ENCODE peak calls at places on chromosome 22, in eight cellular contexts. One of them, this sample, is unnamed.
A peak's percentile ranks its signal among the peaks of the same experiment; 100 is the strongest.

GRCh38 chr22:38317995-38318715 is 922 bp upstream of the CSNK1E start:
- DNase-seq in posterior cingulate gyrus: no peak
- DNase-seq in substantia nigra: no peak
- DNase-seq in CD4-positive, alpha-beta memory T cell: no peak
- DNase-seq in HFF-Myc: peak; percentile 80
- DNase-seq in hippocampal formation: no peak
- DNase-seq in GM12891: no peak
- DNase-seq in uterus: peak; percentile 88
- DNase-seq in this sample: peak; percentile 97

GRCh38 chr22:42500164-42500835 is 19.3 kb downstream of the RRP7A start:
- DNase-seq in posterior cingulate gyrus: peak; percentile 98
- DNase-seq in substantia nigra: peak; percentile 49
- DNase-seq in CD4-positive, alpha-beta memory T cell: peak; percentile 82
- DNase-seq in HFF-Myc: no peak
- DNase-seq in hippocampal formation: peak; percentile 91
- DNase-seq in GM12891: peak; percentile 99
- DNase-seq in uterus: peak; percentile 86
- DNase-seq in this sample: peak; percentile 71

GRCh38 chr22:17120281-17120680 is 879 bp downstream of the TMEM121B start:
- DNase-seq in posterior cingulate gyrus: peak; percentile 83
- DNase-seq in substantia nigra: no peak
- DNase-seq in CD4-positive, alpha-beta memory T cell: peak; percentile 62
- DNase-seq in HFF-Myc: no peak
- DNase-seq in hippocampal formation: no peak
- DNase-seq in GM12891: peak; percentile 54
- DNase-seq in uterus: no peak
- DNase-seq in this sample: no peak

GRCh38 chr22:39773976-39774539 is 119.5 kb downstream of the ENTHD1 start:
- DNase-seq in posterior cingulate gyrus: no peak
- DNase-seq in substantia nigra: no peak
- DNase-seq in CD4-positive, alpha-beta memory T cell: peak; percentile 9
- DNase-seq in HFF-Myc: no peak
- DNase-seq in hippocampal formation: no peak
- DNase-seq in GM12891: peak; percentile 33
- DNase-seq in uterus: no peak
- DNase-seq in this sample: no peak

GRCh38 chr22:46143491-46144147 is 6.7 kb upstream of the PPARA start:
- DNase-seq in posterior cingulate gyrus: peak; percentile 58
- DNase-seq in substantia nigra: no peak
- DNase-seq in CD4-positive, alpha-beta memory T cell: no peak
- DNase-seq in HFF-Myc: no peak
- DNase-seq in hippocampal formation: no peak
- DNase-seq in GM12891: no peak
- DNase-seq in uterus: no peak
- DNase-seq in this sample: no peak

GRCh38 chr22:24418786-24419479 is 8.5 kb upstream of the ADORA2A start:
- DNase-seq in posterior cingulate gyrus: no peak
- DNase-seq in substantia nigra: no peak
- DNase-seq in CD4-positive, alpha-beta memory T cell: no peak
- DNase-seq in HFF-Myc: no peak
- DNase-seq in hippocampal formation: no peak
- DNase-seq in GM12891: no peak
- DNase-seq in uterus: no peak
- DNase-seq in this sample: no peak

GRCh38 chr22:38872831-38873248 is 824 bp upstream of the CBX6 start:
- DNase-seq in posterior cingulate gyrus: peak; percentile 94
- DNase-seq in substantia nigra: peak; percentile 82
- DNase-seq in CD4-positive, alpha-beta memory T cell: no peak
- DNase-seq in HFF-Myc: no peak
- DNase-seq in hippocampal formation: peak; percentile 57
- DNase-seq in GM12891: no peak
- DNase-seq in uterus: peak; percentile 74
- DNase-seq in this sample: no peak

GRCh38 chr22:36086629-36087254 is 58.1 kb upstream of the RBFOX2 start:
- DNase-seq in posterior cingulate gyrus: no peak
- DNase-seq in substantia nigra: no peak
- DNase-seq in CD4-positive, alpha-beta memory T cell: no peak
- DNase-seq in HFF-Myc: no peak
- DNase-seq in hippocampal formation: no peak
- DNase-seq in GM12891: no peak
- DNase-seq in uterus: no peak
- DNase-seq in this sample: no peak

GRCh38 chr22:32665676-32666075 is 135.8 kb upstream of the TIMP3 start:
- DNase-seq in posterior cingulate gyrus: no peak
- DNase-seq in substantia nigra: no peak
- DNase-seq in CD4-positive, alpha-beta memory T cell: no peak
- DNase-seq in HFF-Myc: no peak
- DNase-seq in hippocampal formation: no peak
- DNase-seq in GM12891: no peak
- DNase-seq in uterus: no peak
- DNase-seq in this sample: peak; percentile 67

GRCh38 chr22:32967285-32968101 is 90.7 kb downstream of the SYN3 start:
- DNase-seq in posterior cingulate gyrus: peak; percentile 63
- DNase-seq in substantia nigra: no peak
- DNase-seq in CD4-positive, alpha-beta memory T cell: no peak
- DNase-seq in HFF-Myc: no peak
- DNase-seq in hippocampal formation: no peak
- DNase-seq in GM12891: no peak
- DNase-seq in uterus: no peak
- DNase-seq in this sample: no peak

GRCh38 chr22:28710112-28710888 is 30.7 kb upstream of the TTC28 start:
- DNase-seq in posterior cingulate gyrus: no peak
- DNase-seq in substantia nigra: no peak
- DNase-seq in CD4-positive, alpha-beta memory T cell: no peak
- DNase-seq in HFF-Myc: peak; percentile 69
- DNase-seq in hippocampal formation: no peak
- DNase-seq in GM12891: no peak
- DNase-seq in uterus: no peak
- DNase-seq in this sample: peak; percentile 50

GRCh38 chr22:37544955-37545702 is 15.2 kb upstream of the CDC42EP1 start:
- DNase-seq in posterior cingulate gyrus: peak; percentile 92
- DNase-seq in substantia nigra: peak; percentile 36
- DNase-seq in CD4-positive, alpha-beta memory T cell: peak; percentile 40
- DNase-seq in HFF-Myc: no peak
- DNase-seq in hippocampal formation: peak; percentile 54
- DNase-seq in GM12891: peak; percentile 64
- DNase-seq in uterus: peak; percentile 77
- DNase-seq in this sample: peak; percentile 91

GRCh38 chr22:38824587-38824986 is 19.2 kb downstream of the NPTXR start:
- DNase-seq in posterior cingulate gyrus: peak; percentile 91
- DNase-seq in substantia nigra: no peak
- DNase-seq in CD4-positive, alpha-beta memory T cell: peak; percentile 47
- DNase-seq in HFF-Myc: peak; percentile 41
- DNase-seq in hippocampal formation: peak; percentile 17
- DNase-seq in GM12891: peak; percentile 71
- DNase-seq in uterus: no peak
- DNase-seq in this sample: peak; percentile 86

GRCh38 chr22:36056980-36057379 is 28.4 kb upstream of the RBFOX2 start:
- DNase-seq in posterior cingulate gyrus: no peak
- DNase-seq in substantia nigra: no peak
- DNase-seq in CD4-positive, alpha-beta memory T cell: no peak
- DNase-seq in HFF-Myc: no peak
- DNase-seq in hippocampal formation: no peak
- DNase-seq in GM12891: no peak
- DNase-seq in uterus: no peak
- DNase-seq in this sample: peak; percentile 15

GRCh38 chr22:24305260-24305692 is 34.6 kb downstream of the SPECC1L start:
- DNase-seq in posterior cingulate gyrus: no peak
- DNase-seq in substantia nigra: no peak
- DNase-seq in CD4-positive, alpha-beta memory T cell: peak; percentile 46
- DNase-seq in HFF-Myc: no peak
- DNase-seq in hippocampal formation: no peak
- DNase-seq in GM12891: no peak
- DNase-seq in uterus: no peak
- DNase-seq in this sample: no peak

GRCh38 chr22:49956418-49956770 is 4.2 kb upstream of the PIM3 start:
- DNase-seq in posterior cingulate gyrus: peak; percentile 78
- DNase-seq in substantia nigra: no peak
- DNase-seq in CD4-positive, alpha-beta memory T cell: no peak
- DNase-seq in HFF-Myc: no peak
- DNase-seq in hippocampal formation: no peak
- DNase-seq in GM12891: no peak
- DNase-seq in uterus: no peak
- DNase-seq in this sample: peak; percentile 73

GRCh38 chr22:23240639-23241389 is 60.5 kb downstream of the BCR start:
- DNase-seq in posterior cingulate gyrus: peak; percentile 61
- DNase-seq in substantia nigra: no peak
- DNase-seq in CD4-positive, alpha-beta memory T cell: no peak
- DNase-seq in HFF-Myc: no peak
- DNase-seq in hippocampal formation: no peak
- DNase-seq in GM12891: no peak
- DNase-seq in uterus: no peak
- DNase-seq in this sample: peak; percentile 64

GRCh38 chr22:49324527-49325491 is 502.9 kb downstream of the BRD1 start:
- DNase-seq in posterior cingulate gyrus: peak; percentile 67
- DNase-seq in substantia nigra: no peak
- DNase-seq in CD4-positive, alpha-beta memory T cell: no peak
- DNase-seq in HFF-Myc: no peak
- DNase-seq in hippocampal formation: no peak
- DNase-seq in GM12891: no peak
- DNase-seq in uterus: no peak
- DNase-seq in this sample: no peak

GRCh38 chr22:41620646-41621098 is at the start of gene DESI1:
- DNase-seq in posterior cingulate gyrus: no peak
- DNase-seq in substantia nigra: no peak
- DNase-seq in CD4-positive, alpha-beta memory T cell: no peak
- DNase-seq in HFF-Myc: no peak
- DNase-seq in hippocampal formation: no peak
- DNase-seq in GM12891: peak; percentile 32
- DNase-seq in uterus: no peak
- DNase-seq in this sample: peak; percentile 38

GRCh38 chr22:19631899-19632670 is 82.2 kb upstream of the SEPTIN5 start:
- DNase-seq in posterior cingulate gyrus: peak; percentile 84
- DNase-seq in substantia nigra: no peak
- DNase-seq in CD4-positive, alpha-beta memory T cell: no peak
- DNase-seq in HFF-Myc: no peak
- DNase-seq in hippocampal formation: no peak
- DNase-seq in GM12891: no peak
- DNase-seq in uterus: no peak
- DNase-seq in this sample: peak; percentile 30

GRCh38 chr22:31323578-31324550 is 22.3 kb downstream of the PATZ1 start:
- DNase-seq in posterior cingulate gyrus: no peak
- DNase-seq in substantia nigra: no peak
- DNase-seq in CD4-positive, alpha-beta memory T cell: no peak
- DNase-seq in HFF-Myc: no peak
- DNase-seq in hippocampal formation: no peak
- DNase-seq in GM12891: no peak
- DNase-seq in uterus: no peak
- DNase-seq in this sample: no peak

GRCh38 chr22:26968873-26969272 is 311.5 kb downstream of the MIAT start:
- DNase-seq in posterior cingulate gyrus: no peak
- DNase-seq in substantia nigra: no peak
- DNase-seq in CD4-positive, alpha-beta memory T cell: no peak
- DNase-seq in HFF-Myc: no peak
- DNase-seq in hippocampal formation: no peak
- DNase-seq in GM12891: no peak
- DNase-seq in uterus: no peak
- DNase-seq in this sample: no peak

GRCh38 chr22:28154856-28155255 is 235.8 kb upstream of the PITPNB start:
- DNase-seq in posterior cingulate gyrus: no peak
- DNase-seq in substantia nigra: no peak
- DNase-seq in CD4-positive, alpha-beta memory T cell: no peak
- DNase-seq in HFF-Myc: no peak
- DNase-seq in hippocampal formation: no peak
- DNase-seq in GM12891: no peak
- DNase-seq in uterus: no peak
- DNase-seq in this sample: no peak

GRCh38 chr22:48974443-48975251 is 853.0 kb downstream of the BRD1 start:
- DNase-seq in posterior cingulate gyrus: peak; percentile 55
- DNase-seq in substantia nigra: no peak
- DNase-seq in CD4-positive, alpha-beta memory T cell: no peak
- DNase-seq in HFF-Myc: no peak
- DNase-seq in hippocampal formation: no peak
- DNase-seq in GM12891: no peak
- DNase-seq in uterus: no peak
- DNase-seq in this sample: no peak

GRCh38 chr22:42357634-42358296 is 74.4 kb downstream of the NFAM1 start:
- DNase-seq in posterior cingulate gyrus: no peak
- DNase-seq in substantia nigra: no peak
- DNase-seq in CD4-positive, alpha-beta memory T cell: no peak
- DNase-seq in HFF-Myc: no peak
- DNase-seq in hippocampal formation: no peak
- DNase-seq in GM12891: no peak
- DNase-seq in uterus: no peak
- DNase-seq in this sample: peak; percentile 94

GRCh38 chr22:43994416-43994815 is 29.7 kb upstream of the PARVB start:
- DNase-seq in posterior cingulate gyrus: peak; percentile 74
- DNase-seq in substantia nigra: no peak
- DNase-seq in CD4-positive, alpha-beta memory T cell: no peak
- DNase-seq in HFF-Myc: no peak
- DNase-seq in hippocampal formation: no peak
- DNase-seq in GM12891: no peak
- DNase-seq in uterus: no peak
- DNase-seq in this sample: no peak

GRCh38 chr22:28441720-28442263 is 237.8 kb downstream of the TTC28 start:
- DNase-seq in posterior cingulate gyrus: no peak
- DNase-seq in substantia nigra: no peak
- DNase-seq in CD4-positive, alpha-beta memory T cell: no peak
- DNase-seq in HFF-Myc: no peak
- DNase-seq in hippocampal formation: no peak
- DNase-seq in GM12891: no peak
- DNase-seq in uterus: no peak
- DNase-seq in this sample: no peak

GRCh38 chr22:42451499-42452145 is 19.4 kb upstream of the NFAM1 start:
- DNase-seq in posterior cingulate gyrus: peak; percentile 52
- DNase-seq in substantia nigra: no peak
- DNase-seq in CD4-positive, alpha-beta memory T cell: no peak
- DNase-seq in HFF-Myc: no peak
- DNase-seq in hippocampal formation: no peak
- DNase-seq in GM12891: no peak
- DNase-seq in uterus: no peak
- DNase-seq in this sample: no peak

GRCh38 chr22:21624120-21624879 is 5.5 kb downstream of the YDJC start:
- DNase-seq in posterior cingulate gyrus: peak; percentile 93
- DNase-seq in substantia nigra: no peak
- DNase-seq in CD4-positive, alpha-beta memory T cell: peak; percentile 29
- DNase-seq in HFF-Myc: no peak
- DNase-seq in hippocampal formation: peak; percentile 15
- DNase-seq in GM12891: no peak
- DNase-seq in uterus: no peak
- DNase-seq in this sample: peak; percentile 46

GRCh38 chr22:44393066-44393465 is 80.3 kb upstream of the SHISAL1 start:
- DNase-seq in posterior cingulate gyrus: peak; percentile 37
- DNase-seq in substantia nigra: no peak
- DNase-seq in CD4-positive, alpha-beta memory T cell: no peak
- DNase-seq in HFF-Myc: no peak
- DNase-seq in hippocampal formation: no peak
- DNase-seq in GM12891: no peak
- DNase-seq in uterus: peak; percentile 3
- DNase-seq in this sample: no peak

GRCh38 chr22:20566420-20567260 is 59.2 kb downstream of the MED15 start:
- DNase-seq in posterior cingulate gyrus: peak; percentile 90
- DNase-seq in substantia nigra: no peak
- DNase-seq in CD4-positive, alpha-beta memory T cell: peak; percentile 85
- DNase-seq in HFF-Myc: no peak
- DNase-seq in hippocampal formation: no peak
- DNase-seq in GM12891: no peak
- DNase-seq in uterus: peak; percentile 72
- DNase-seq in this sample: peak; percentile 69

GRCh38 chr22:49930128-49930527 is 11.7 kb downstream of the CRELD2 start:
- DNase-seq in posterior cingulate gyrus: no peak
- DNase-seq in substantia nigra: no peak
- DNase-seq in CD4-positive, alpha-beta memory T cell: no peak
- DNase-seq in HFF-Myc: no peak
- DNase-seq in hippocampal formation: no peak
- DNase-seq in GM12891: no peak
- DNase-seq in uterus: peak; percentile 54
- DNase-seq in this sample: peak; percentile 25

GRCh38 chr22:36298601-36299000 is 45.7 kb downstream of the APOL1 start:
- DNase-seq in posterior cingulate gyrus: peak; percentile 66
- DNase-seq in substantia nigra: no peak
- DNase-seq in CD4-positive, alpha-beta memory T cell: no peak
- DNase-seq in HFF-Myc: no peak
- DNase-seq in hippocampal formation: no peak
- DNase-seq in GM12891: no peak
- DNase-seq in uterus: no peak
- DNase-seq in this sample: no peak

GRCh38 chr22:18950141-18950540 is 14.0 kb upstream of the PRODH start:
- DNase-seq in posterior cingulate gyrus: peak; percentile 42
- DNase-seq in substantia nigra: no peak
- DNase-seq in CD4-positive, alpha-beta memory T cell: no peak
- DNase-seq in HFF-Myc: no peak
- DNase-seq in hippocampal formation: no peak
- DNase-seq in GM12891: no peak
- DNase-seq in uterus: no peak
- DNase-seq in this sample: no peak

This sample was measured in MCF 10A.